ENCODE peak calls at places on chromosomes 16 and 17, in four cellular contexts. G is Panc1, O is prostate gland, T is stomach. D is an unnamed sample.

GRCh38 chr16:56203052-56203451 is 11.8 kb downstream of the GNAO1 start:
- DNase-seq in G (no peak), O (no peak), T (no peak), D (no peak)

GRCh38 chr17:1082579-1082978 is 85.7 kb downstream of the TIMM22 start:
- DNase-seq in G (peak; percentile 71), O (peak; percentile 73), T (peak; percentile 80), D (no peak)

GRCh38 chr17:33981713-33982601 is 273.1 kb upstream of the CCL2 start:
- DNase-seq in G (no peak), O (no peak), T (no peak), D (no peak)

GRCh38 chr17:1100382-1100781 is 79.4 kb downstream of the ABR start:
- DNase-seq in G (no peak), O (no peak), T (no peak), D (no peak)

GRCh38 chr16:11329891-11330290 is 15.4 kb upstream of the RMI2 start:
- DNase-seq in G (no peak), O (no peak), T (no peak), D (no peak)

GRCh38 chr16:22692034-22692433 is 121.9 kb upstream of the HS3ST2 start:
- DNase-seq in G (no peak), O (no peak), T (no peak), D (no peak)

GRCh38 chr16:10579965-10580918 is at the start of gene EMP2:
- DNase-seq in G (no peak), O (peak; percentile 79), T (peak; percentile 85), D (peak; percentile 86)

GRCh38 chr17:38716368-38717005 is 11.4 kb downstream of the MLLT6 start:
- DNase-seq in G (no peak), O (no peak), T (no peak), D (peak; percentile 73)

GRCh38 chr17:73338050-73338491 is 26.3 kb upstream of the CDC42EP4 start:
- DNase-seq in G (no peak), O (no peak), T (no peak), D (peak; percentile 50)

GRCh38 chr16:67100569-67101300 is 9.0 kb upstream of the PHAF1 start:
- DNase-seq in G (no peak), O (no peak), T (no peak), D (no peak)

GRCh38 chr17:7095642-7096041 is 15.6 kb upstream of the CLEC10A start:
- DNase-seq in G (no peak), O (no peak), T (no peak), D (no peak)

GRCh38 chr17:40307001-40307690 is 1.8 kb upstream of the RARA start:
- DNase-seq in G (no peak), O (no peak), T (no peak), D (peak; percentile 72)

GRCh38 chr16:69003500-69003899 is 102.0 kb upstream of the HAS3 start:
- DNase-seq in G (no peak), O (no peak), T (no peak), D (no peak)

GRCh38 chr17:57946798-57947358 is 8.3 kb downstream of the CUEDC1 start:
- DNase-seq in G (no peak), O (peak; percentile 52), T (peak; percentile 63), D (no peak)

GRCh38 chr17:7613769-7614421 is 802 bp downstream of the FXR2 start:
- DNase-seq in G (no peak), O (no peak), T (no peak), D (no peak)

GRCh38 chr17:41013181-41013580 is 4.3 kb upstream of the KRTAP3-1 start:
- DNase-seq in G (no peak), O (no peak), T (no peak), D (no peak)

GRCh38 chr16:48462146-48462740 is 77.0 kb upstream of the SIAH1 start:
- DNase-seq in G (peak; percentile 84), O (no peak), T (no peak), D (no peak)

GRCh38 chr17:15971108-15971507 is 26.2 kb downstream of the ADORA2B start:
- DNase-seq in G (no peak), O (no peak), T (no peak), D (no peak)

GRCh38 chr17:7404737-7405412 is 978 bp upstream of the TMEM256 start:
- DNase-seq in G (no peak), O (no peak), T (peak; percentile 60), D (peak; percentile 94)

GRCh38 chr16:7364054-7364407 is 31.4 kb downstream of the RBFOX1 start:
- DNase-seq in G (no peak), O (no peak), T (no peak), D (no peak)

GRCh38 chr17:57519199-57519598 is 225.9 kb downstream of the CCDC182 start:
- DNase-seq in G (no peak), O (no peak), T (no peak), D (no peak)

GRCh38 chr17:9977175-9977574 is 72.1 kb upstream of the RCVRN start:
- DNase-seq in G (no peak), O (no peak), T (no peak), D (no peak)

GRCh38 chr17:61816538-61816937 is 46.8 kb downstream of the BRIP1 start:
- DNase-seq in G (no peak), O (no peak), T (no peak), D (no peak)

GRCh38 chr17:79619636-79620206 is 8.9 kb upstream of the RBFOX3 start:
- DNase-seq in G (no peak), O (no peak), T (no peak), D (no peak)

GRCh38 chr17:9672691-9673090 is 27.4 kb downstream of the USP43 start:
- DNase-seq in G (no peak), O (no peak), T (no peak), D (no peak)

DNA sequence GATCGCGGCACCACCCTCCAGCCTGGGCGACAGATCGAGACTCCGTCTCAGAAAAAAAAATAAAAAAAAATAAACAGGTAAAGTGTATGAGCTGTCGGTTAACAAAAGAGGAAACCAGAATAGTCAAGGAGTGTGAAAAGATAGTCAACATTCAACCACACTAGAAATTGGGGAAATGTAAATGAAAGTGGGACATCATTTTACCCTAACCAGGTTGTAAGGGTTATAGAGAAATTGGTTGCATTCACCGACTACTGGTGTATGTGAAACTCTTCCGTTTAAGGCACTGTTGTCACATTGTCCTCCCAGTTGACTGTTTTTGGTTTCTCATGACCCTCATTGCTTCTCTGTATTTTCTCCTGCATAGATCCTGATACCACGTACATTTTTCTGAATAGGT is 62.8 kb downstream of the RABEP1 start:
- DNase-seq in G (no peak), O (no peak), T (no peak), D (no peak)
- H3K27ac ChIP-seq in G (no peak overlapping the region), O (no peak overlapping the region), T (no peak overlapping the region), D (no peak overlapping the region)

DNA sequence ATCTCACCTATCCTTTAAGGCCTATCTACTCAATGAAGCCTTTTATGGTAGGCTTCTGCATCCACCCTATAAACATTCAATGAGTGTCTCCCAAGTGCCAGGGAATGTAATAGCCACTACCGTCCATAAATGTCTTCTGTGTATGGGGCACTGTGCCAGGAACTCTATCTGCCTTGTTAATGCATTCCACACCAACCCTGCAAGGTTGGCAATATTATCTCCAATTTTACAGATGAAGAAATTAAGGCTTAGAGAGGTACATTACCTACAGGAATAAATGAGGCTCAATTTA is 20.0 kb downstream of the MAP3K14 start:
- DNase-seq in G (no peak), O (peak; percentile 89), T (no peak), D (no peak)
- TF ChIP-seq POLR2AphosphoS5 in G (no peak), O (peak; percentile 93), T (no peak), D (no peak)

GRCh38 chr16:4924593-4925378 is 12.2 kb downstream of the PPL start:
- DNase-seq in G (no peak), O (peak; percentile 73), T (peak; percentile 74), D (peak; percentile 81)
- H3K27ac ChIP-seq in G (peak overlapping the region; percentile 31), O (peak overlapping the region; percentile 55), T (no peak overlapping the region), D (peak overlapping the region; percentile 67)

DNA sequence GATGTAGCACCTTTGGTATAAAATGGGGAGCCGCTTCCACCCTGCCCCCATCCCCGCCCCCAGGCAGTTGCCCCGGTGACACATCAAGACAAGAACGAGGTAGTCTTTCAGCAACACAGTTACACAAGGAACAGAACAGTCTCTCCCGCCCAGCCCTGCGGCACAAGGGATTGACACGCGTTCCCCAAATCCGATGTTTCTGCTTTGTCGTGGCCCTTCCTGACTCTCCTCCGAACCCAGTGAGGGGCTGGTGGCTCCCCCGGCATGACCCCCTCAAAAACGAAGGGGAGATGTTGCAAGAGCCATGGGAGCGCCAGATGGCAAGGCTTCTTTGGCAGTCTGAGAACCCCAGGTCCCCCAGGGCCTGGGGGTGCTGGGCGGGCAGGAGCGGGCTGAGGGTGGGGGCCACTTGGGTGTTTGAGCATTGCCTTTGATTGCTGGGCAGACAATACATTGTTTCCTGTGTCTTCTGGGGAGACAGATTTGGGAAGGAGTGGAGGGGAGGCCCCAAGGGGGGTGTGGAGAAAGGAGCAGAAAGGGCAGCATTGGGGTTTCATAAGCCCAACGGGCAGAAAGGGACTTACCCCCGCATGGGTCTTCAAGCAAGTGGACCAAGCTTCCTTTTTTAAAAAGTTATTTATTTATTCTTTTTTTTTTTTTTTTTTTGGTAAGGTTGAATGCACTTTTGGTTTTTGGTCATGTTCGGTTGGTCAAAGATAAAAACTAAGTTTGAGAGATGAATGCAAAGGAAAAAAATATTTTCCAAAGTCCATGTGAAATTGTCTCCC is 16.6 kb downstream of the COL1A1 start:
- DNase-seq in G (no peak), O (no peak), T (no peak), D (peak; percentile 60)
- TF ChIP-seq POLR2AphosphoS5 in G (no peak), O (no peak), T (peak; percentile 44), D (peak; percentile 26)

DNA sequence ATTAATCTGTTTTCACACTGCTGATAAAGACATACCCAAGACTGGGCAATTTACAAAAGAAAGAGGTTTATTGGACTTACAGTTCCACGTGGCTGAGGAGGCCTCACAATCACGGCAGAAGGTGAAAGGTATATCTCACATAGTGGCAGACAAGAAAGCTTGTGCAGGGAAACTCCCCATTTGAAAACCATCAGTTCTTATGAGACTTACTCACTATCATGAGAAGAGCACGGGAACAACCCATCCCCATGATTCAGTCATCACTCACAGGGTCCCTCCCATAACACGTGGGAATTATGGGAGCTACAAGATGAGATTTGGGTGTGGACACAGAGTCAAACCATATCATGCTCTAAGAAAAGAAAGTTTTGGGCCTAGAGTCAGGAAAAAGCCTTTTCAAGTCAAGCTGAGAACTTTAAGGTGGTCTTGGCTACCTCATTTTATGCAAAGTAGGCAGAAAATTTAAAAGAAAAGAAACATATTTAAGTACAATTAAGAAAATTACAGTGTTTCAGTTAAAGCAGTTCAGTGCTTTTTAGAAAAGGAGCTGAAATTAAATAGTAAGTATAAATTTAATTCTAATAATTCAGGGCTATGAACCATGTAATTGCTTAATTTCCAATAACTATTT is 24.9 kb upstream of the CRYM start:
- DNase-seq in G (peak; percentile 96), O (no peak), T (no peak), D (no peak)
- H3K27ac ChIP-seq in G (no peak overlapping the region), O (no peak overlapping the region), T (peak overlapping the region; percentile 90), D (no peak overlapping the region)

DNA sequence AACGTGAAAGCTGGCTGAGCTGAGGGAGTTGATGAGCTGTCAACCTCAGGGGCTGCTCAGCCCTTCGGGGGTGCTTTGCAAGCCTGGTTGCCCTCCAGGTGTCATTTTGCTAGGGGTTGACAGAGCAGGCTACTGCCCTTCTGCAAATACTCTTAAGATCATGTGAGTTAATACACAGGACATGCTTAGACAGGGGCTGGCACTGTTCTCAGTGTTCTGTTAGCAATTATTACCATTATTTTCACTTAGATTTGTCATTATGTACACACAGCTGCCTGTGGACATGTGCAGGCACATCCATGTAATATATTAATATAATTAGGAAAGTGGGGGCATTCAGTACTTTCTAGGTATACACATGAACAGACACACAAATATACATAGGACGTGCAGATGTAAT is 554.3 kb upstream of the HSBP1 start:
- DNase-seq in G (no peak), O (no peak), T (no peak), D (no peak)
- TF ChIP-seq POLR2AphosphoS5 in G (no peak), O (peak; percentile 21), T (no peak), D (no peak)